ENCODE peak calls at places on chromosomes 1 and 21, in eight cellular contexts. One of them, this sample, is unnamed.

GRCh38 chr1:201181726-201182125 is 8.9 kb upstream of the IGFN1 start:
- DNase-seq in uterus: no peak
- DNase-seq in endothelial cell: no peak
- DNase-seq in astrocyte of the spinal cord: no peak
- DNase-seq in AG04449: no peak
- DNase-seq in nephron progenitor cell: no peak
- DNase-seq in GM12864: no peak
- DNase-seq in B cell: no peak
- DNase-seq in this sample: no peak

GRCh38 chr1:10911274-10912166 is 100.9 kb upstream of the TARDBP start:
- DNase-seq in uterus: no peak
- DNase-seq in endothelial cell: no peak
- DNase-seq in astrocyte of the spinal cord: no peak
- DNase-seq in AG04449: no peak
- DNase-seq in nephron progenitor cell: no peak
- DNase-seq in GM12864: no peak
- DNase-seq in B cell: no peak
- DNase-seq in this sample: no peak

GRCh38 chr1:19122668-19123067 is 87.4 kb downstream of the UBR4 start:
- DNase-seq in uterus: no peak
- DNase-seq in endothelial cell: no peak
- DNase-seq in astrocyte of the spinal cord: no peak
- DNase-seq in AG04449: no peak
- DNase-seq in nephron progenitor cell: no peak
- DNase-seq in GM12864: no peak
- DNase-seq in B cell: no peak
- DNase-seq in this sample: no peak

GRCh38 chr1:170155055-170155454 is 9.3 kb downstream of the NTMT2 start:
- DNase-seq in uterus: no peak
- DNase-seq in endothelial cell: no peak
- DNase-seq in astrocyte of the spinal cord: no peak
- DNase-seq in AG04449: no peak
- DNase-seq in nephron progenitor cell: no peak
- DNase-seq in GM12864: no peak
- DNase-seq in B cell: no peak
- DNase-seq in this sample: no peak

GRCh38 chr1:52125727-52126359 is 16.0 kb upstream of the ZFYVE9 start:
- DNase-seq in uterus: no peak
- DNase-seq in endothelial cell: no peak
- DNase-seq in astrocyte of the spinal cord: no peak
- DNase-seq in AG04449: no peak
- DNase-seq in nephron progenitor cell: no peak
- DNase-seq in GM12864: no peak
- DNase-seq in B cell: no peak
- DNase-seq in this sample: no peak

GRCh38 chr1:219304227-219305226 is 130.8 kb downstream of the LYPLAL1 start:
- DNase-seq in uterus: no peak
- DNase-seq in endothelial cell: no peak
- DNase-seq in astrocyte of the spinal cord: peak
- DNase-seq in AG04449: no peak
- DNase-seq in nephron progenitor cell: no peak
- DNase-seq in GM12864: no peak
- DNase-seq in B cell: no peak
- DNase-seq in this sample: no peak

GRCh38 chr1:247905899-247906503 is 10.6 kb downstream of the OR2W3 start:
- DNase-seq in uterus: no peak
- DNase-seq in endothelial cell: no peak
- DNase-seq in astrocyte of the spinal cord: no peak
- DNase-seq in AG04449: no peak
- DNase-seq in nephron progenitor cell: no peak
- DNase-seq in GM12864: no peak
- DNase-seq in B cell: no peak
- DNase-seq in this sample: no peak

GRCh38 chr1:245810789-245811337 is 656.1 kb downstream of the KIF26B start:
- DNase-seq in uterus: no peak
- DNase-seq in endothelial cell: no peak
- DNase-seq in astrocyte of the spinal cord: no peak
- DNase-seq in AG04449: no peak
- DNase-seq in nephron progenitor cell: no peak
- DNase-seq in GM12864: no peak
- DNase-seq in B cell: no peak
- DNase-seq in this sample: no peak

GRCh38 chr21:42056468-42056867 is 14.6 kb upstream of the UMODL1 start:
- DNase-seq in uterus: no peak
- DNase-seq in endothelial cell: no peak
- DNase-seq in astrocyte of the spinal cord: no peak
- DNase-seq in AG04449: no peak
- DNase-seq in nephron progenitor cell: no peak
- DNase-seq in GM12864: no peak
- DNase-seq in B cell: no peak
- DNase-seq in this sample: no peak

GRCh38 chr1:91099746-91100621 is 78.1 kb upstream of the ZNF644 start:
- DNase-seq in uterus: no peak
- DNase-seq in endothelial cell: no peak
- DNase-seq in astrocyte of the spinal cord: no peak
- DNase-seq in AG04449: no peak
- DNase-seq in nephron progenitor cell: no peak
- DNase-seq in GM12864: no peak
- DNase-seq in B cell: no peak
- DNase-seq in this sample: no peak

DNA sequence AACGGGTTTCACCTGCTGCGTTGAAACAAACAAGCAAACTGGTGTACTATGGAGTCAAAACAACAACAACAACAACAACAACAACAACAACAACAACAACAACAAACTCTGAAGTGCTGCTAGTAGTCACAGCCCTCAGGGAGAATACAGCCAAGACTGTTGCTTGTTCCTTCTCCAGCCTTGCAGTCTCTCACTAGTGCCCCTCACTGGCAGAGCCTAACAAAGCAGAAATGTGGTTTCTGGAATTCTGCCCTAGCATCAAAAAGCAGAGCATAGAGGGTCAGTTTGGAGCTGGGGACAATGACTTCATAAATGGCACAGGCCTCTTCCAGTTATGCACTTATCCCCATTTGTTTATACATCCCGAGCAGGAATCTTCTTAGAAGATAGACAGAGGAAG is 187.4 kb downstream of the KCNK2 start:
- DNase-seq in uterus: no peak
- DNase-seq in endothelial cell: no peak
- DNase-seq in astrocyte of the spinal cord: no peak
- DNase-seq in AG04449: no peak
- DNase-seq in nephron progenitor cell: no peak
- DNase-seq in GM12864: no peak
- DNase-seq in B cell: no peak
- DNase-seq in this sample: no peak
- TF ChIP-seq CTCF in uterus: no peak
- TF ChIP-seq CTCF in endothelial cell: no peak
- TF ChIP-seq CTCF in astrocyte of the spinal cord: peak
- TF ChIP-seq CTCF in AG04449: no peak
- TF ChIP-seq CTCF in nephron progenitor cell: no peak
- TF ChIP-seq CTCF in GM12864: no peak
- TF ChIP-seq CTCF in B cell: no peak
- TF ChIP-seq CTCF in this sample: no peak

GRCh38 chr1:117122297-117123025 is 912 bp upstream of the TRIM45 start:
- DNase-seq in uterus: no peak
- DNase-seq in endothelial cell: no peak
- DNase-seq in astrocyte of the spinal cord: no peak
- DNase-seq in AG04449: no peak
- DNase-seq in nephron progenitor cell: no peak
- DNase-seq in GM12864: no peak
- DNase-seq in B cell: no peak
- DNase-seq in this sample: no peak
- TF ChIP-seq CTCF in uterus: no peak
- TF ChIP-seq CTCF in endothelial cell: peak
- TF ChIP-seq CTCF in astrocyte of the spinal cord: no peak
- TF ChIP-seq CTCF in AG04449: no peak
- TF ChIP-seq CTCF in nephron progenitor cell: no peak
- TF ChIP-seq CTCF in GM12864: no peak
- TF ChIP-seq CTCF in B cell: peak
- TF ChIP-seq CTCF in this sample: no peak

GRCh38 chr1:983736-984475 is 2.0 kb upstream of the PERM1 start:
- DNase-seq in uterus: peak
- DNase-seq in endothelial cell: peak
- DNase-seq in astrocyte of the spinal cord: no peak
- DNase-seq in AG04449: no peak
- DNase-seq in nephron progenitor cell: peak
- DNase-seq in GM12864: no peak
- DNase-seq in B cell: peak
- DNase-seq in this sample: peak

GRCh38 chr1:981955-982558 is at the start of gene PERM1:
- DNase-seq in uterus: no peak
- DNase-seq in endothelial cell: no peak
- DNase-seq in astrocyte of the spinal cord: no peak
- DNase-seq in AG04449: no peak
- DNase-seq in nephron progenitor cell: no peak
- DNase-seq in GM12864: no peak
- DNase-seq in B cell: no peak
- DNase-seq in this sample: no peak

GRCh38 chr1:985126-985525 is 3.2 kb upstream of the PERM1 start:
- DNase-seq in uterus: peak
- DNase-seq in endothelial cell: no peak
- DNase-seq in astrocyte of the spinal cord: no peak
- DNase-seq in AG04449: no peak
- DNase-seq in nephron progenitor cell: no peak
- DNase-seq in GM12864: no peak
- DNase-seq in B cell: no peak
- DNase-seq in this sample: no peak

GRCh38 chr1:982765-983436 is 1.0 kb upstream of the PERM1 start:
- DNase-seq in uterus: no peak
- DNase-seq in endothelial cell: no peak
- DNase-seq in astrocyte of the spinal cord: no peak
- DNase-seq in AG04449: no peak
- DNase-seq in nephron progenitor cell: no peak
- DNase-seq in GM12864: no peak
- DNase-seq in B cell: no peak
- DNase-seq in this sample: no peak

GRCh38 chr1:984476-984814 is 2.6 kb upstream of the PERM1 start:
- DNase-seq in uterus: no peak
- DNase-seq in endothelial cell: no peak
- DNase-seq in astrocyte of the spinal cord: no peak
- DNase-seq in AG04449: no peak
- DNase-seq in nephron progenitor cell: no peak
- DNase-seq in GM12864: no peak
- DNase-seq in B cell: no peak
- DNase-seq in this sample: no peak
- TF ChIP-seq CTCF in uterus: no peak
- TF ChIP-seq CTCF in endothelial cell: no peak
- TF ChIP-seq CTCF in astrocyte of the spinal cord: no peak
- TF ChIP-seq CTCF in AG04449: no peak
- TF ChIP-seq CTCF in nephron progenitor cell: peak
- TF ChIP-seq CTCF in GM12864: no peak
- TF ChIP-seq CTCF in B cell: peak
- TF ChIP-seq CTCF in this sample: no peak

GRCh38 chr1:45409243-45409642 is 69.0 kb upstream of the MUTYH start:
- DNase-seq in uterus: no peak
- DNase-seq in endothelial cell: no peak
- DNase-seq in astrocyte of the spinal cord: no peak
- DNase-seq in AG04449: no peak
- DNase-seq in nephron progenitor cell: no peak
- DNase-seq in GM12864: no peak
- DNase-seq in B cell: no peak
- DNase-seq in this sample: no peak

GRCh38 chr1:45410850-45411509 is 70.7 kb upstream of the MUTYH start:
- DNase-seq in uterus: no peak
- DNase-seq in endothelial cell: no peak
- DNase-seq in astrocyte of the spinal cord: no peak
- DNase-seq in AG04449: no peak
- DNase-seq in nephron progenitor cell: no peak
- DNase-seq in GM12864: no peak
- DNase-seq in B cell: no peak
- DNase-seq in this sample: no peak

GRCh38 chr1:45412899-45413298 is 72.7 kb upstream of the MUTYH start:
- DNase-seq in uterus: no peak
- DNase-seq in endothelial cell: no peak
- DNase-seq in astrocyte of the spinal cord: no peak
- DNase-seq in AG04449: no peak
- DNase-seq in nephron progenitor cell: no peak
- DNase-seq in GM12864: no peak
- DNase-seq in B cell: peak
- DNase-seq in this sample: no peak

GRCh38 chr1:45414746-45415145 is 74.5 kb upstream of the MUTYH start:
- DNase-seq in uterus: no peak
- DNase-seq in endothelial cell: no peak
- DNase-seq in astrocyte of the spinal cord: no peak
- DNase-seq in AG04449: no peak
- DNase-seq in nephron progenitor cell: no peak
- DNase-seq in GM12864: no peak
- DNase-seq in B cell: no peak
- DNase-seq in this sample: no peak

GRCh38 chr1:45411510-45411899 is 71.3 kb upstream of the MUTYH start:
- DNase-seq in uterus: no peak
- DNase-seq in endothelial cell: no peak
- DNase-seq in astrocyte of the spinal cord: no peak
- DNase-seq in AG04449: no peak
- DNase-seq in nephron progenitor cell: no peak
- DNase-seq in GM12864: no peak
- DNase-seq in B cell: no peak
- DNase-seq in this sample: no peak
- TF ChIP-seq CTCF in uterus: no peak
- TF ChIP-seq CTCF in endothelial cell: no peak
- TF ChIP-seq CTCF in astrocyte of the spinal cord: no peak
- TF ChIP-seq CTCF in AG04449: no peak
- TF ChIP-seq CTCF in nephron progenitor cell: no peak
- TF ChIP-seq CTCF in GM12864: no peak
- TF ChIP-seq CTCF in B cell: no peak
- TF ChIP-seq CTCF in this sample: no peak

DNA sequence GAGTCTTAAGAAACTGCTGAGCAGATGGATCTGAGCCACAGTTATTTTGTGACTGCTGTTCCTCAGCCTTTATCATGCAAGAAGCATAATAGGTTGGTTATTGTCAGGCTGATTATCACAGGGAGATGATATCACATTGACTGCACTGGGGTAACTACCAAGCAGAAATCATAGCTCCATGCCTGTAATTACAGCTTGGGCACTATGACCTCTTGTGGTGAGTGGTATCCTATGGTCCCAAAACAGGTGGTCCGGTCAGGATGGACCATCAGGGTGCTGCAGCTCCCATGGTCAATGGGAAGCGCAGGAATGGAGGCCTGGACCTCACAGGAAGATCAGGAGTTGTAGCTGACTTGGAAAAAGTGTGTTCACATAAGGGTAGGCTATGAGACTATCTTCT is 11.4 kb upstream of the ATP2B4 start:
- DNase-seq in uterus: no peak
- DNase-seq in endothelial cell: no peak
- DNase-seq in astrocyte of the spinal cord: no peak
- DNase-seq in AG04449: no peak
- DNase-seq in nephron progenitor cell: no peak
- DNase-seq in GM12864: no peak
- DNase-seq in B cell: no peak
- DNase-seq in this sample: no peak
- TF ChIP-seq CTCF in uterus: no peak
- TF ChIP-seq CTCF in endothelial cell: no peak
- TF ChIP-seq CTCF in astrocyte of the spinal cord: no peak
- TF ChIP-seq CTCF in AG04449: no peak
- TF ChIP-seq CTCF in nephron progenitor cell: no peak
- TF ChIP-seq CTCF in GM12864: no peak
- TF ChIP-seq CTCF in B cell: no peak
- TF ChIP-seq CTCF in this sample: no peak